ENCODE peak calls at places on chromosomes 13 and 19, in seven cellular contexts. W is astrocyte of the spinal cord, S is AG08396, F is GM04503, H is anterior cingulate cortex, E is GM23248, C is transverse colon. K is an unnamed sample.

GRCh38 chr19:41695745-41696144 is 7.7 kb upstream of the CEACAM7 start:
- DNase-seq in E (no peak), F (no peak), H (no peak), W (no peak), C (peak), S (no peak), K (no peak)

GRCh38 chr13:33109801-33110200 is 93.6 kb downstream of the KL start:
- DNase-seq in E (peak), W (no peak), S (no peak), C (no peak), H (no peak), F (no peak), K (no peak)

GRCh38 chr13:100946588-100946987 is 272.0 kb upstream of the TMTC4 start:
- DNase-seq in W (no peak), F (no peak), E (no peak), H (no peak), S (no peak), C (no peak), K (no peak)

GRCh38 chr19:7975037-7975436 is 30.4 kb downstream of the ELAVL1 start:
- DNase-seq in C (no peak), S (no peak), H (peak), F (no peak), E (no peak), W (no peak), K (no peak)

GRCh38 chr13:109611912-109612691 is 174.3 kb downstream of the IRS2 start:
- DNase-seq in S (no peak), C (no peak), F (no peak), W (no peak), H (no peak), E (no peak), K (no peak)

GRCh38 chr13:51125495-51126226 is 14.6 kb upstream of the C13orf42 start:
- DNase-seq in S (peak), E (peak), H (peak), W (peak), C (peak), F (no peak), K (peak)

GRCh38 chr19:2332341-2333026 is 4.0 kb downstream of the SPPL2B start:
- DNase-seq in S (no peak), W (no peak), F (no peak), E (no peak), H (no peak), C (peak), K (no peak)

GRCh38 chr19:16957151-16957662 is 68.4 kb downstream of the F2RL3 start:
- DNase-seq in E (no peak), C (no peak), W (peak), S (no peak), H (no peak), F (peak), K (no peak)

GRCh38 chr19:16420781-16421386 is 50.9 kb downstream of the EPS15L1 start:
- DNase-seq in H (no peak), S (no peak), F (no peak), E (no peak), W (no peak), C (no peak), K (no peak)

GRCh38 chr13:37409756-37410155 is 188.8 kb downstream of the POSTN start:
- DNase-seq in C (no peak), H (no peak), E (peak), S (no peak), F (no peak), W (peak), K (no peak)

GRCh38 chr13:91355826-91356710 is 8.6 kb downstream of the MIR17HG start:
- DNase-seq in H (no peak), W (no peak), E (no peak), F (no peak), C (no peak), S (no peak), K (no peak)

GRCh38 chr13:99439850-99440604 is 61.2 kb upstream of the TM9SF2 start:
- DNase-seq in S (no peak), C (no peak), H (no peak), F (no peak), W (no peak), E (no peak), K (no peak)

GRCh38 chr13:105471683-105472082 is 1063.8 kb downstream of the EFNB2 start:
- DNase-seq in H (no peak), C (no peak), E (no peak), W (no peak), S (no peak), F (no peak), K (no peak)

GRCh38 chr19:29610213-29610573 is 4.1 kb downstream of the POP4 start:
- DNase-seq in W (no peak), C (no peak), S (no peak), E (no peak), H (no peak), F (no peak), K (no peak)

K was measured in MG63.